ENCODE peak calls at places on chromosomes 12 and 14, in seven cellular contexts. One of them, this sample, is unnamed.

GRCh38 chr14:101062611-101063010 is 159.1 kb upstream of the RTL1 start:
- DNase-seq in body of pancreas: no peak
- DNase-seq in fibroblast of lung: peak; percentile 36
- DNase-seq in fibroblast of mammary gland: peak; percentile 26
- DNase-seq in uterus: no peak
- DNase-seq in tibial nerve: no peak
- DNase-seq in lower lobe of right lung: no peak
- DNase-seq in this sample: peak; percentile 30

GRCh38 chr14:89563503-89563902 is 146.5 kb upstream of the FOXN3 start:
- DNase-seq in body of pancreas: no peak
- DNase-seq in fibroblast of lung: no peak
- DNase-seq in fibroblast of mammary gland: no peak
- DNase-seq in uterus: no peak
- DNase-seq in tibial nerve: no peak
- DNase-seq in lower lobe of right lung: no peak
- DNase-seq in this sample: no peak

GRCh38 chr14:29925736-29926135 is 1.9 kb downstream of the PRKD1 start:
- DNase-seq in body of pancreas: no peak
- DNase-seq in fibroblast of lung: peak; percentile 61
- DNase-seq in fibroblast of mammary gland: peak; percentile 52
- DNase-seq in uterus: no peak
- DNase-seq in tibial nerve: no peak
- DNase-seq in lower lobe of right lung: no peak
- DNase-seq in this sample: no peak

GRCh38 chr12:639566-639965 is 23.7 kb downstream of the NINJ2 start:
- DNase-seq in body of pancreas: no peak
- DNase-seq in fibroblast of lung: no peak
- DNase-seq in fibroblast of mammary gland: no peak
- DNase-seq in uterus: no peak
- DNase-seq in tibial nerve: no peak
- DNase-seq in lower lobe of right lung: no peak
- DNase-seq in this sample: no peak

GRCh38 chr12:49389092-49389703 is 21.9 kb downstream of the SPATS2 start:
- DNase-seq in body of pancreas: no peak
- DNase-seq in fibroblast of lung: no peak
- DNase-seq in fibroblast of mammary gland: no peak
- DNase-seq in uterus: no peak
- DNase-seq in tibial nerve: no peak
- DNase-seq in lower lobe of right lung: peak; percentile 79
- DNase-seq in this sample: peak; percentile 21

GRCh38 chr12:131058700-131059099 is 105.0 kb downstream of the ADGRD1 start:
- DNase-seq in body of pancreas: no peak
- DNase-seq in fibroblast of lung: no peak
- DNase-seq in fibroblast of mammary gland: no peak
- DNase-seq in uterus: no peak
- DNase-seq in tibial nerve: no peak
- DNase-seq in lower lobe of right lung: no peak
- DNase-seq in this sample: no peak

GRCh38 chr12:24852420-24852819 is 96.5 kb downstream of the BCAT1 start:
- DNase-seq in body of pancreas: no peak
- DNase-seq in fibroblast of lung: no peak
- DNase-seq in fibroblast of mammary gland: no peak
- DNase-seq in uterus: no peak
- DNase-seq in tibial nerve: no peak
- DNase-seq in lower lobe of right lung: no peak
- DNase-seq in this sample: no peak

GRCh38 chr12:72282721-72283120 is 10.6 kb downstream of the TRHDE start:
- DNase-seq in body of pancreas: no peak
- DNase-seq in fibroblast of lung: peak; percentile 56
- DNase-seq in fibroblast of mammary gland: peak; percentile 16
- DNase-seq in uterus: no peak
- DNase-seq in tibial nerve: no peak
- DNase-seq in lower lobe of right lung: no peak
- DNase-seq in this sample: no peak

GRCh38 chr14:79548836-79549235 is 662.5 kb downstream of the DIO2 start:
- DNase-seq in body of pancreas: no peak
- DNase-seq in fibroblast of lung: no peak
- DNase-seq in fibroblast of mammary gland: no peak
- DNase-seq in uterus: no peak
- DNase-seq in tibial nerve: no peak
- DNase-seq in lower lobe of right lung: no peak
- DNase-seq in this sample: no peak

GRCh38 chr12:79373896-79374499 is 316.8 kb downstream of the PAWR start:
- DNase-seq in body of pancreas: no peak
- DNase-seq in fibroblast of lung: peak; percentile 22
- DNase-seq in fibroblast of mammary gland: peak; percentile 28
- DNase-seq in uterus: no peak
- DNase-seq in tibial nerve: no peak
- DNase-seq in lower lobe of right lung: no peak
- DNase-seq in this sample: peak; percentile 7

GRCh38 chr12:82627799-82628198 is 58.9 kb upstream of the TMTC2 start:
- DNase-seq in body of pancreas: no peak
- DNase-seq in fibroblast of lung: peak; percentile 15
- DNase-seq in fibroblast of mammary gland: peak; percentile 28
- DNase-seq in uterus: no peak
- DNase-seq in tibial nerve: no peak
- DNase-seq in lower lobe of right lung: no peak
- DNase-seq in this sample: peak; percentile 14
- TF ChIP-seq CTCF in body of pancreas: peak; percentile 29
- TF ChIP-seq CTCF in fibroblast of lung: peak; percentile 43
- TF ChIP-seq CTCF in fibroblast of mammary gland: peak; percentile 40
- TF ChIP-seq CTCF in uterus: no peak
- TF ChIP-seq CTCF in tibial nerve: no peak
- TF ChIP-seq CTCF in lower lobe of right lung: no peak
- TF ChIP-seq CTCF in this sample: peak; percentile 32

GRCh38 chr12:104571328-104571727 is 114.6 kb downstream of the CHST11 start:
- DNase-seq in body of pancreas: no peak
- DNase-seq in fibroblast of lung: no peak
- DNase-seq in fibroblast of mammary gland: no peak
- DNase-seq in uterus: no peak
- DNase-seq in tibial nerve: no peak
- DNase-seq in lower lobe of right lung: no peak
- DNase-seq in this sample: no peak
- H3K4me3 ChIP-seq in body of pancreas: no peak overlapping the region
- H3K4me3 ChIP-seq in fibroblast of lung: no peak overlapping the region
- H3K4me3 ChIP-seq in fibroblast of mammary gland: no peak overlapping the region
- H3K4me3 ChIP-seq in uterus: no peak overlapping the region
- H3K4me3 ChIP-seq in tibial nerve: no peak overlapping the region
- H3K4me3 ChIP-seq in lower lobe of right lung: no peak overlapping the region
- H3K4me3 ChIP-seq in this sample: no peak overlapping the region

GRCh38 chr12:107580750-107581529 is 104.7 kb upstream of the PWP1 start:
- DNase-seq in body of pancreas: no peak
- DNase-seq in fibroblast of lung: peak; percentile 24
- DNase-seq in fibroblast of mammary gland: no peak
- DNase-seq in uterus: no peak
- DNase-seq in tibial nerve: no peak
- DNase-seq in lower lobe of right lung: no peak
- DNase-seq in this sample: no peak
- TF ChIP-seq CTCF in body of pancreas: no peak
- TF ChIP-seq CTCF in fibroblast of lung: no peak
- TF ChIP-seq CTCF in fibroblast of mammary gland: no peak
- TF ChIP-seq CTCF in uterus: no peak
- TF ChIP-seq CTCF in tibial nerve: no peak
- TF ChIP-seq CTCF in lower lobe of right lung: no peak
- TF ChIP-seq CTCF in this sample: no peak

DNA sequence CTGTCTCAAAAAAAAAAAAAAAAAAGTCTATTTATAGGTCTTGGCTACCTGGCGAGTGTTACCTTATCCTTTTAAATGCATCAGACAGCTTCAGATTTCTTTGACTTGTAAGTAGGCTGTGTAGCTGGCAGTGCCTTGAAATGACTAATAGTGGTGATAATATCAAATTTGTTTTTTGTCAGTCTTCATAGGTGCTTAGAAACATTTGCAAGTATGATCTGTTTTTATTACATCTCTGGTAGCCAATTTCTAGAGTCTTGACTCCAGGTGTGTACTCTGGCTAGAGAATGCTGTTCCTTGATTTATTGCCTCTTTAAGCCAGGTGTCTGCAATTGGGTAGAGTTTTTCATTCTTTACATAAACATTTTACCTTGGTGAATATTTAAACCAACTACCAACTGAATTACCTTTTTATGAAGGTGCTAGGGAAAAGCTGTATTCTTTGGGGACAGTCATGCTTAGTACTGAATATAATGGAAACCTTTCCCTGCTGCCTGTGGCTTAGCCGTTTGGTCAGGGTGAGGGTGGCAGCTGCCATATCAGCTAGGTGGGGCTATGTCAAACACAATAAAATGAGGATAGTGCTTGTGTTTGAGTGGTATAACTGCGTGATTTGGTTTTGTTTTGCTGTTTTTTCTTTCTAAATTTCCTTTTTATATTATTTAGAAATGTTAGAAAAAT is 32.7 kb downstream of the MLXIP start:
- DNase-seq in body of pancreas: peak; percentile 61
- DNase-seq in fibroblast of lung: no peak
- DNase-seq in fibroblast of mammary gland: no peak
- DNase-seq in uterus: no peak
- DNase-seq in tibial nerve: no peak
- DNase-seq in lower lobe of right lung: no peak
- DNase-seq in this sample: no peak
- H3K4me3 ChIP-seq in body of pancreas: no peak overlapping the region
- H3K4me3 ChIP-seq in fibroblast of lung: no peak overlapping the region
- H3K4me3 ChIP-seq in fibroblast of mammary gland: no peak overlapping the region
- H3K4me3 ChIP-seq in uterus: no peak overlapping the region
- H3K4me3 ChIP-seq in tibial nerve: no peak overlapping the region
- H3K4me3 ChIP-seq in lower lobe of right lung: no peak overlapping the region
- H3K4me3 ChIP-seq in this sample: no peak overlapping the region

GRCh38 chr14:55800443-55800842 is 220.4 kb downstream of the KTN1 start:
- DNase-seq in body of pancreas: no peak
- DNase-seq in fibroblast of lung: no peak
- DNase-seq in fibroblast of mammary gland: no peak
- DNase-seq in uterus: no peak
- DNase-seq in tibial nerve: no peak
- DNase-seq in lower lobe of right lung: no peak
- DNase-seq in this sample: no peak
- TF ChIP-seq CTCF in body of pancreas: no peak
- TF ChIP-seq CTCF in fibroblast of lung: no peak
- TF ChIP-seq CTCF in fibroblast of mammary gland: no peak
- TF ChIP-seq CTCF in uterus: no peak
- TF ChIP-seq CTCF in tibial nerve: no peak
- TF ChIP-seq CTCF in lower lobe of right lung: no peak
- TF ChIP-seq CTCF in this sample: no peak

GRCh38 chr14:85512491-85512890 is 17.5 kb upstream of the FLRT2 start:
- DNase-seq in body of pancreas: no peak
- DNase-seq in fibroblast of lung: no peak
- DNase-seq in fibroblast of mammary gland: no peak
- DNase-seq in uterus: no peak
- DNase-seq in tibial nerve: no peak
- DNase-seq in lower lobe of right lung: no peak
- DNase-seq in this sample: no peak

GRCh38 chr14:85517113-85517688 is 12.7 kb upstream of the FLRT2 start:
- DNase-seq in body of pancreas: no peak
- DNase-seq in fibroblast of lung: no peak
- DNase-seq in fibroblast of mammary gland: no peak
- DNase-seq in uterus: no peak
- DNase-seq in tibial nerve: no peak
- DNase-seq in lower lobe of right lung: no peak
- DNase-seq in this sample: no peak

GRCh38 chr14:85519661-85520305 is 10.2 kb upstream of the FLRT2 start:
- DNase-seq in body of pancreas: no peak
- DNase-seq in fibroblast of lung: no peak
- DNase-seq in fibroblast of mammary gland: no peak
- DNase-seq in uterus: no peak
- DNase-seq in tibial nerve: no peak
- DNase-seq in lower lobe of right lung: no peak
- DNase-seq in this sample: no peak

GRCh38 chr14:85514487-85514886 is 15.5 kb upstream of the FLRT2 start:
- DNase-seq in body of pancreas: no peak
- DNase-seq in fibroblast of lung: no peak
- DNase-seq in fibroblast of mammary gland: no peak
- DNase-seq in uterus: no peak
- DNase-seq in tibial nerve: no peak
- DNase-seq in lower lobe of right lung: no peak
- DNase-seq in this sample: no peak

GRCh38 chr14:85516239-85517112 is 13.5 kb upstream of the FLRT2 start:
- DNase-seq in body of pancreas: no peak
- DNase-seq in fibroblast of lung: peak; percentile 77
- DNase-seq in fibroblast of mammary gland: peak; percentile 92
- DNase-seq in uterus: no peak
- DNase-seq in tibial nerve: no peak
- DNase-seq in lower lobe of right lung: no peak
- DNase-seq in this sample: peak; percentile 83
- H3K4me3 ChIP-seq in body of pancreas: no peak overlapping the region
- H3K4me3 ChIP-seq in fibroblast of lung: no peak overlapping the region
- H3K4me3 ChIP-seq in fibroblast of mammary gland: peak overlapping the region; percentile 28
- H3K4me3 ChIP-seq in uterus: no peak overlapping the region
- H3K4me3 ChIP-seq in tibial nerve: no peak overlapping the region
- H3K4me3 ChIP-seq in lower lobe of right lung: no peak overlapping the region
- H3K4me3 ChIP-seq in this sample: no peak overlapping the region

GRCh38 chr12:52319097-52319496 is 2.1 kb downstream of the KRT83 start:
- DNase-seq in body of pancreas: peak; percentile 48
- DNase-seq in fibroblast of lung: no peak
- DNase-seq in fibroblast of mammary gland: no peak
- DNase-seq in uterus: no peak
- DNase-seq in tibial nerve: no peak
- DNase-seq in lower lobe of right lung: no peak
- DNase-seq in this sample: no peak
- TF ChIP-seq CTCF in body of pancreas: no peak
- TF ChIP-seq CTCF in fibroblast of lung: no peak
- TF ChIP-seq CTCF in fibroblast of mammary gland: no peak
- TF ChIP-seq CTCF in uterus: no peak
- TF ChIP-seq CTCF in tibial nerve: no peak
- TF ChIP-seq CTCF in lower lobe of right lung: no peak
- TF ChIP-seq CTCF in this sample: no peak

This sample was measured in fibroblast of villous mesenchyme.